ENCODE peak calls at places on chromosomes 7 and 10, in four cellular contexts. V is ELF-1, L is brain pericyte, M is epithelial cell of esophagus. N is an unnamed sample.

GRCh38 chr10:18233775-18234174 is 93.6 kb downstream of the CACNB2 start:
- DNase-seq in V (peak), M (peak), L (no peak), N (no peak)

GRCh38 chr10:129855836-129856563 is 108.1 kb downstream of the EBF3 start:
- DNase-seq in M (no peak), V (no peak), L (no peak), N (peak)

GRCh38 chr7:102860351-102860811 is 52.4 kb upstream of the LRRC17 start:
- DNase-seq in M (peak), V (no peak), L (peak), N (no peak)

GRCh38 chr7:142438235-142438922 is 180.5 kb upstream of the PRSS58 start:
- DNase-seq in V (peak), M (peak), L (no peak), N (no peak)

GRCh38 chr10:36504752-36505151 is 620.6 kb upstream of the ANKRD30A start:
- DNase-seq in M (peak), L (no peak), V (no peak), N (no peak)

GRCh38 chr10:18094793-18095192 is 45.4 kb upstream of the CACNB2 start:
- DNase-seq in V (peak), L (no peak), M (no peak), N (no peak)

GRCh38 chr7:35969055-35969454 is 168.2 kb downstream of the SEPTIN7 start:
- DNase-seq in M (no peak), L (no peak), V (no peak), N (no peak)

GRCh38 chr10:97100657-97101056 is 85.1 kb downstream of the SLIT1 start:
- DNase-seq in M (no peak), L (no peak), V (no peak), N (no peak)